ENCODE peak calls at places on chromosomes 16 and 17, in ten cellular contexts. W is sigmoid colon; X is transverse colon; N is stimulated activated naive CD4-positive, alpha-beta T cell; G is NCI-H748 treated with DMSO at 0.1 percent for 48 hours; E is activated T-cell treated with anti-CD3 and anti-CD28 coated beads for 24 hours; O is A549; M is stimulated activated CD4-positive, alpha-beta T cell treated with anti-CD3 and anti-CD28 coated beads, Interleukin-2, amount 100 ng/mL, for 48 hours; I is RKO; Z is astrocyte of the spinal cord. S is an unnamed sample.

GRCh38 chr16:16143038-16143763 is 80.1 kb downstream of the ABCC6 start:
- DNase-seq in W (no peak), X (no peak), N (no peak), G (no peak), E (no peak), O (peak; percentile 50), M (no peak), I (peak; percentile 51), Z (no peak), S (no peak)

GRCh38 chr17:55166506-55166905 is 98.3 kb upstream of the HLF start:
- DNase-seq in W (no peak), X (no peak), N (no peak), G (no peak), E (no peak), O (no peak), M (no peak), I (no peak), Z (no peak), S (no peak)

GRCh38 chr17:45384047-45384799 is 48.4 kb downstream of the ARHGAP27 start:
- DNase-seq in W (no peak), X (no peak), N (no peak), G (no peak), E (no peak), O (no peak), M (no peak), I (no peak), Z (no peak), S (no peak)

GRCh38 chr17:56939869-56940484 is 20.9 kb downstream of the COIL start:
- DNase-seq in W (no peak), X (no peak), N (peak; percentile 64), G (peak; percentile 29), E (no peak), O (peak; percentile 63), M (no peak), I (peak; percentile 67), Z (peak; percentile 57), S (peak; percentile 34)

GRCh38 chr17:44038604-44039007 is 23.8 kb upstream of the TMEM101 start:
- DNase-seq in W (no peak), X (no peak), N (no peak), G (no peak), E (no peak), O (no peak), M (no peak), I (no peak), Z (no peak), S (no peak)

GRCh38 chr17:35170968-35171771 is 23.0 kb downstream of the SLC35G3 start:
- DNase-seq in W (no peak), X (no peak), N (peak; percentile 76), G (no peak), E (no peak), O (peak; percentile 37), M (no peak), I (peak; percentile 37), Z (peak; percentile 28), S (peak; percentile 44)

GRCh38 chr16:19071811-19072777 is 4.7 kb downstream of the COQ7 start:
- DNase-seq in W (no peak), X (peak; percentile 77), N (peak; percentile 17), G (peak; percentile 1), E (peak; percentile 36), O (peak; percentile 77), M (peak; percentile 62), I (peak; percentile 42), Z (peak; percentile 58), S (peak; percentile 42)

GRCh38 chr16:70576431-70577255 is 53.0 kb downstream of the SF3B3 start:
- DNase-seq in W (no peak), X (peak; percentile 33), N (no peak), G (no peak), E (no peak), O (peak; percentile 33), M (no peak), I (peak; percentile 84), Z (peak; percentile 69), S (peak; percentile 63)

GRCh38 chr17:7716901-7717755 is at the start of gene DNAH2:
- DNase-seq in W (peak; percentile 90), X (peak; percentile 78), N (peak; percentile 22), G (peak; percentile 78), E (peak; percentile 40), O (peak; percentile 93), M (peak; percentile 45), I (peak; percentile 90), Z (peak; percentile 89), S (peak; percentile 77)

GRCh38 chr16:70416748-70417616 is 21.9 kb downstream of the ST3GAL2 start:
- DNase-seq in W (no peak), X (peak; percentile 62), N (no peak), G (no peak), E (no peak), O (no peak), M (no peak), I (no peak), Z (no peak), S (no peak)

GRCh38 chr16:48442379-48442778 is 57.2 kb upstream of the SIAH1 start:
- DNase-seq in W (peak; percentile 6), X (no peak), N (no peak), G (no peak), E (no peak), O (no peak), M (no peak), I (no peak), Z (no peak), S (no peak)

GRCh38 chr17:50097907-50098306 is 2.8 kb downstream of the PDK2 start:
- DNase-seq in W (no peak), X (no peak), N (no peak), G (no peak), E (no peak), O (no peak), M (no peak), I (no peak), Z (no peak), S (no peak)

GRCh38 chr16:14428043-14428442 is 202.0 kb downstream of the PARN start:
- DNase-seq in W (no peak), X (no peak), N (no peak), G (no peak), E (no peak), O (no peak), M (no peak), I (no peak), Z (no peak), S (no peak)

GRCh38 chr17:9977175-9977574 is 72.1 kb upstream of the RCVRN start:
- DNase-seq in W (no peak), X (no peak), N (no peak), G (no peak), E (no peak), O (no peak), M (no peak), I (no peak), Z (no peak), S (no peak)

GRCh38 chr17:81239714-81240555 is 817 bp downstream of the NDUFAF8 start:
- DNase-seq in W (no peak), X (no peak), N (peak; percentile 21), G (no peak), E (peak; percentile 31), O (peak; percentile 54), M (peak; percentile 31), I (peak; percentile 50), Z (no peak), S (no peak)

GRCh38 chr17:8144401-8145295 is 7.6 kb downstream of the PER1 start:
- DNase-seq in W (peak; percentile 68), X (no peak), N (no peak), G (no peak), E (no peak), O (no peak), M (no peak), I (no peak), Z (no peak), S (no peak)

GRCh38 chr16:85699628-85700027 is 10.9 kb upstream of the GINS2 start:
- DNase-seq in W (no peak), X (no peak), N (no peak), G (no peak), E (no peak), O (peak; percentile 35), M (no peak), I (peak; percentile 63), Z (peak; percentile 24), S (peak; percentile 44)

GRCh38 chr17:14336418-14336817 is 35.5 kb downstream of the HS3ST3B1 start:
- DNase-seq in W (no peak), X (no peak), N (no peak), G (no peak), E (no peak), O (no peak), M (no peak), I (no peak), Z (no peak), S (no peak)

GRCh38 chr16:13594798-13595197 is 325.2 kb upstream of the ERCC4 start:
- DNase-seq in W (no peak), X (no peak), N (no peak), G (no peak), E (no peak), O (no peak), M (no peak), I (no peak), Z (no peak), S (no peak)

GRCh38 chr17:81251091-81251942 is 12.2 kb downstream of the NDUFAF8 start:
- DNase-seq in W (no peak), X (peak; percentile 72), N (no peak), G (peak; percentile 76), E (no peak), O (no peak), M (no peak), I (no peak), Z (no peak), S (no peak)

GRCh38 chr17:40498281-40499084 is 2.9 kb downstream of the TNS4 start:
- DNase-seq in W (no peak), X (no peak), N (no peak), G (no peak), E (no peak), O (no peak), M (no peak), I (no peak), Z (no peak), S (no peak)

GRCh38 chr16:906296-906695 is 64.5 kb downstream of the LMF1 start:
- DNase-seq in W (no peak), X (no peak), N (no peak), G (no peak), E (no peak), O (no peak), M (no peak), I (no peak), Z (no peak), S (no peak)

GRCh38 chr17:47950448-47950847 is 7.2 kb downstream of the PRR15L start:
- DNase-seq in W (no peak), X (no peak), N (no peak), G (no peak), E (no peak), O (no peak), M (no peak), I (no peak), Z (no peak), S (no peak)

GRCh38 chr17:78817123-78817522 is 23.5 kb downstream of the USP36 start:
- DNase-seq in W (no peak), X (no peak), N (peak; percentile 78), G (no peak), E (peak; percentile 56), O (no peak), M (peak; percentile 47), I (no peak), Z (no peak), S (no peak)

GRCh38 chr17:45172541-45173286 is 11.0 kb downstream of the HEXIM2 start:
- DNase-seq in W (peak; percentile 89), X (peak; percentile 78), N (peak; percentile 64), G (no peak), E (peak; percentile 51), O (peak; percentile 99), M (peak; percentile 41), I (peak; percentile 88), Z (peak; percentile 64), S (peak; percentile 89)

GRCh38 chr17:72659811-72660210 is 432.7 kb downstream of the SLC39A11 start:
- DNase-seq in W (peak; percentile 25), X (no peak), N (no peak), G (no peak), E (no peak), O (no peak), M (no peak), I (no peak), Z (no peak), S (no peak)

GRCh38 chr17:79011451-79012147 is 2.0 kb upstream of the CANT1 start:
- DNase-seq in W (no peak), X (no peak), N (no peak), G (no peak), E (no peak), O (no peak), M (no peak), I (peak; percentile 89), Z (no peak), S (no peak)

GRCh38 chr16:14232106-14232890 is 161.2 kb downstream of the MRTFB start:
- DNase-seq in W (no peak), X (no peak), N (no peak), G (peak; percentile 56), E (no peak), O (no peak), M (no peak), I (no peak), Z (peak; percentile 31), S (no peak)

S was measured in RWPE1.